ENCODE peak calls at places on chromosomes 12 and 14, in four cellular contexts. One of them, this sample, is unnamed.

GRCh38 chr12:119668315-119668651 is 350 bp downstream of the PRKAB1 start:
- DNase-seq in sigmoid colon: no peak
- DNase-seq in brain microvascular endothelial cell: no peak
- DNase-seq in heart right ventricle: no peak
- DNase-seq in this sample: no peak

GRCh38 chr12:114580306-114580705 is 103.7 kb downstream of the TBX3 start:
- DNase-seq in heart right ventricle: no peak
- DNase-seq in sigmoid colon: no peak
- DNase-seq in brain microvascular endothelial cell: no peak
- DNase-seq in this sample: no peak

GRCh38 chr12:123293178-123293760 is 21.6 kb upstream of the CDK2AP1 start:
- DNase-seq in sigmoid colon: no peak
- DNase-seq in heart right ventricle: no peak
- DNase-seq in brain microvascular endothelial cell: no peak
- DNase-seq in this sample: no peak

GRCh38 chr12:126069549-126070165 is 1004.4 kb downstream of the AACS start:
- DNase-seq in heart right ventricle: no peak
- DNase-seq in brain microvascular endothelial cell: peak; percentile 50
- DNase-seq in sigmoid colon: no peak
- DNase-seq in this sample: no peak

GRCh38 chr12:82740129-82741000 is 53.7 kb downstream of the TMTC2 start:
- DNase-seq in sigmoid colon: no peak
- DNase-seq in brain microvascular endothelial cell: peak; percentile 80
- DNase-seq in heart right ventricle: no peak
- DNase-seq in this sample: no peak

GRCh38 chr14:22838631-22839041 is 2.3 kb downstream of the MMP14 start:
- DNase-seq in sigmoid colon: no peak
- DNase-seq in heart right ventricle: peak; percentile 23
- DNase-seq in brain microvascular endothelial cell: peak; percentile 65
- DNase-seq in this sample: no peak

GRCh38 chr14:63905370-63905769 is 52.6 kb downstream of the SYNE2 start:
- DNase-seq in sigmoid colon: no peak
- DNase-seq in brain microvascular endothelial cell: no peak
- DNase-seq in heart right ventricle: no peak
- DNase-seq in this sample: no peak

GRCh38 chr14:101426466-101426865 is 134.8 kb upstream of the DIO3 start:
- DNase-seq in sigmoid colon: no peak
- DNase-seq in heart right ventricle: no peak
- DNase-seq in brain microvascular endothelial cell: no peak
- DNase-seq in this sample: no peak

GRCh38 chr12:105257321-105257728 is 21.4 kb upstream of the APPL2 start:
- DNase-seq in brain microvascular endothelial cell: peak; percentile 72
- DNase-seq in heart right ventricle: no peak
- DNase-seq in sigmoid colon: no peak
- DNase-seq in this sample: no peak

GRCh38 chr14:80637726-80638619 is 303.6 kb downstream of the CEP128 start:
- DNase-seq in brain microvascular endothelial cell: peak; percentile 35
- DNase-seq in sigmoid colon: no peak
- DNase-seq in heart right ventricle: no peak
- DNase-seq in this sample: no peak

GRCh38 chr12:101671157-101671791 is 26.2 kb upstream of the CHPT1 start:
- DNase-seq in sigmoid colon: no peak
- DNase-seq in brain microvascular endothelial cell: no peak
- DNase-seq in heart right ventricle: no peak
- DNase-seq in this sample: peak; percentile 4

GRCh38 chr12:109347579-109347978 is at the start of gene MYO1H:
- DNase-seq in sigmoid colon: no peak
- DNase-seq in heart right ventricle: no peak
- DNase-seq in brain microvascular endothelial cell: no peak
- DNase-seq in this sample: no peak

GRCh38 chr12:109345428-109345827 is 2.3 kb upstream of the MYO1H start:
- DNase-seq in brain microvascular endothelial cell: no peak
- DNase-seq in heart right ventricle: no peak
- DNase-seq in sigmoid colon: no peak
- DNase-seq in this sample: no peak

DNA sequence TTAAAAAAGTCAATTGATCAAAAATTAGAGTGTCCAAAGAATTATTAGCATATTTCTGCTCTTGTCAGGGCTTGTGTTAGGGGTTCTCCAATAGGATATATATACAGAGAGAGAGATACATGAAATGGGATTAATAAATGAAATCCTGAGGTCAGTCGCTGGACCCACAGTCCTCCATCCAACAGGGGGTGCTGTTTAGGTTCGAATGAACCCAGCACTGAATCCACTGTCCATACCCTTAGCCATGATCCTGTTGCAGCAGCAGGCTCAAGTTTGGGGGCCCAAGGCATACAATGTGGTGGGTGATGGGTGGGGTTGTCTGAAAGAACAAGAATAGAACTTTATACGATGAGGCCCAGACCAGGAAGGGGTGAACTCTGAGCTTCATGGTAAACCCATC is 780 bp upstream of the MYO1H start:
- DNase-seq in brain microvascular endothelial cell: no peak
- DNase-seq in heart right ventricle: no peak
- DNase-seq in sigmoid colon: no peak
- DNase-seq in this sample: no peak
- TF ChIP-seq CTCF in brain microvascular endothelial cell: peak; percentile 11
- TF ChIP-seq CTCF in heart right ventricle: no peak
- TF ChIP-seq CTCF in sigmoid colon: no peak
- TF ChIP-seq CTCF in this sample: no peak

GRCh38 chr12:64549108-64549507 is 61.2 kb upstream of the RASSF3 start:
- DNase-seq in brain microvascular endothelial cell: no peak
- DNase-seq in sigmoid colon: no peak
- DNase-seq in heart right ventricle: no peak
- DNase-seq in this sample: no peak

GRCh38 chr12:64544796-64545382 is 65.4 kb upstream of the RASSF3 start:
- DNase-seq in heart right ventricle: no peak
- DNase-seq in sigmoid colon: no peak
- DNase-seq in brain microvascular endothelial cell: no peak
- DNase-seq in this sample: no peak

DNA sequence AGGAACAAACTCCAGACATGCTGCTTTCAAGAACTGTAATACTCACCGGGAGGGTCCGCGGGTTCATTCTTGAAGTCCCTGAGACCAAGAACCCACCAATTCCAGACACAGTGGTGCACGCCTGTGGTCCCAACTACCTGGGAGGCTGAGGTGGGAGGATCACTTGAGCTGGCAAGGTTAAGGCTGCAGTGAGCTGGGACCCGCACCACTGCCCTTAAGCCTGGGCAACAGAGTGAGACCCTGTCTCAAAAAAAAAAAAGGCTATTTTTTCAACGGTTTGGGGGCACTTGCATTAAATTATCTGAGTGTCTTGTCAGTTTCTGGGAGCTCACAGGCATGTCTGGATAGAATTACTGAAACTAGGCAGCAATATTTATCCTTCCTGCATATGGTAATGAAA is 65.9 kb upstream of the RASSF3 start:
- DNase-seq in sigmoid colon: no peak
- DNase-seq in heart right ventricle: no peak
- DNase-seq in brain microvascular endothelial cell: no peak
- DNase-seq in this sample: no peak
- H3K4me3 ChIP-seq in sigmoid colon: no peak overlapping the region
- H3K4me3 ChIP-seq in heart right ventricle: no peak overlapping the region
- H3K4me3 ChIP-seq in brain microvascular endothelial cell: no peak overlapping the region
- H3K4me3 ChIP-seq in this sample: no peak overlapping the region

GRCh38 chr14:51093371-51094281 is 1.3 kb downstream of the TRIM9 start:
- DNase-seq in sigmoid colon: peak; percentile 70
- DNase-seq in heart right ventricle: no peak
- DNase-seq in brain microvascular endothelial cell: no peak
- DNase-seq in this sample: peak; percentile 30
- H3K27me3 ChIP-seq in sigmoid colon: no peaks in the 10 kb centered on the region
- H3K27me3 ChIP-seq in heart right ventricle: peaks cover 42% of the 10 kb centered on the region
- H3K27me3 ChIP-seq in brain microvascular endothelial cell: peaks cover 10% of the 10 kb centered on the region
- H3K27me3 ChIP-seq in this sample: no peaks in the 10 kb centered on the region

DNA sequence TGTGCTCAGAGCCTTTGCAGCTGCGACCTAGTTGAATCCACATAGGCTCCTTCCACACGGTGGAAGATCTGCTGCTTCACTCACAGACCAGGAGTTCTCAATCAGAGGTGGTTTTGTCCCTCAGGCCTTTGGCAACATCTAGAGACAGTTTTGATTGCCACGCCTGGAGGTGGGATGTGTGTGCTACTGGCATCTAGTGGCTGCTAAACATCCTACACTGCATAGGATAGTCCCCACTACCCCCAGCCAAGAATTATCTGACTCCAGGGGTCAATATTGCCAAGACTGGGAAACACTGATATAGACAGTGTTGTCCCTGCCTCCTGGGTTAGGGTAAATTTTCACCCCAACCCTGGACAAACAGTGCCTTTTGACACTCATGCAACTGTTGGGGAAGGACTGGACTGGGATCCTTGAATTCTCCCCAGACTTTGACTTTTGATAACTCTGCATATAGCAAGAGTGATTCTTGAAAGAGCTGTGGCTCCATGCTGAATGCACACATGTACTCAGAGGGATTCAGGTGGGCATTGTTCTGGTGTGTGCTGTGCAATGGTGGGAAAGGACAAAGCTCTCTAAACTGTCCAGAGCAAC is 39.8 kb downstream of the BAZ2A start:
- DNase-seq in heart right ventricle: no peak
- DNase-seq in sigmoid colon: no peak
- DNase-seq in brain microvascular endothelial cell: peak; percentile 23
- DNase-seq in this sample: no peak
- TF ChIP-seq CTCF in heart right ventricle: no peak
- TF ChIP-seq CTCF in sigmoid colon: no peak
- TF ChIP-seq CTCF in brain microvascular endothelial cell: peak; percentile 73
- TF ChIP-seq CTCF in this sample: no peak

GRCh38 chr12:81078469-81079196 is 754 bp downstream of the ACSS3 start:
- DNase-seq in brain microvascular endothelial cell: peak; percentile 55
- DNase-seq in heart right ventricle: peak; percentile 45
- DNase-seq in sigmoid colon: no peak
- DNase-seq in this sample: no peak
- H3K4me3 ChIP-seq in brain microvascular endothelial cell: peak overlapping the region; percentile 71
- H3K4me3 ChIP-seq in heart right ventricle: peak overlapping the region; percentile 70
- H3K4me3 ChIP-seq in sigmoid colon: peak overlapping the region; percentile 58
- H3K4me3 ChIP-seq in this sample: no peak overlapping the region

GRCh38 chr12:64240781-64241180 is 18.7 kb upstream of the KICS2 start:
- DNase-seq in heart right ventricle: no peak
- DNase-seq in brain microvascular endothelial cell: no peak
- DNase-seq in sigmoid colon: no peak
- DNase-seq in this sample: no peak

DNA sequence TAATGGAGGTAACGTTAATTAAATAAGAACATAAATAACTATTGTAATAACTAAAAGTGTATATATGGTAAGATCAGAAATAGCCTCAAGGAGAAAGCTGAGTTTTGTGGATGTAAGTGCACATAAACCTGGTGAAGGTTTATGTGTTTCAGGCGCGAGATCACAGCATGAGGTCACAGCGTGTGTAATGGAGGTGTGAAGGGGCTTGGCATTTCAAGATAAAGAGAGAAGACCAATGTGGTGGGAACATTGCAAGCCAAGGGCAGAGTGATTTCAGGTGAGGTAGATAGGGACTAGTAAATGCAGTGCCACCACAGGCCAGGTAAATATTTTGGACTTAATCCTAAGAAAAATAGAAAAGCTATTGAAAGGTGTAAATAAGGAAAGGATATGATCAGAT is 21.7 kb upstream of the KICS2 start:
- DNase-seq in heart right ventricle: no peak
- DNase-seq in brain microvascular endothelial cell: no peak
- DNase-seq in sigmoid colon: no peak
- DNase-seq in this sample: no peak
- H3K27me3 ChIP-seq in heart right ventricle: no peaks in the 10 kb centered on the region
- H3K27me3 ChIP-seq in brain microvascular endothelial cell: no peaks in the 10 kb centered on the region
- H3K27me3 ChIP-seq in sigmoid colon: no peaks in the 10 kb centered on the region
- H3K27me3 ChIP-seq in this sample: no peaks in the 10 kb centered on the region

DNA sequence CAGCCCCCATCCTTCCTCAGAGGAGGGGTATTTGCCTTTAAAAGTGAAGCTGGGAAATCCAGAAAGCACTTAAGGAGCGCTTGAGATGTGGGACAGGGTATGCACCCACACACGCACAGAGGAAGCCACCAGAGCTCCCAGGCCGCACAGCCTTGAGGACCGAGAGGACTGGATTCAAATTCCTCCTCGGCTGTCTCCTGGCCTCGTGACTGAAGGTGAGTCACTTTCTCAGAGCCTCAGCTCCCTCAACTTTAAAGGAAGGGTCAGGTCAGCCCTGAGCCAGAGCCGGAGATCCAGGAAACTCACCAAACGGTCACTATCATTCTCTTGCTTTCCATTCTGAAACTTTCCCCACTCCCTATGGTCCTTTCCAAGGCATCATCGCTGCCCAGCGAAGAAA is 37.6 kb downstream of the BCL11B start:
- DNase-seq in sigmoid colon: no peak
- DNase-seq in heart right ventricle: no peak
- DNase-seq in brain microvascular endothelial cell: no peak
- DNase-seq in this sample: no peak
- TF ChIP-seq CTCF in sigmoid colon: no peak
- TF ChIP-seq CTCF in heart right ventricle: no peak
- TF ChIP-seq CTCF in brain microvascular endothelial cell: no peak
- TF ChIP-seq CTCF in this sample: no peak

GRCh38 chr12:43789941-43790340 is 16.2 kb downstream of the TWF1 start:
- DNase-seq in sigmoid colon: no peak
- DNase-seq in brain microvascular endothelial cell: no peak
- DNase-seq in heart right ventricle: peak; percentile 11
- DNase-seq in this sample: no peak

GRCh38 chr12:43786899-43787693 is 19.0 kb downstream of the TWF1 start:
- DNase-seq in heart right ventricle: no peak
- DNase-seq in brain microvascular endothelial cell: no peak
- DNase-seq in sigmoid colon: no peak
- DNase-seq in this sample: no peak
- H3K4me3 ChIP-seq in heart right ventricle: no peak overlapping the region
- H3K4me3 ChIP-seq in brain microvascular endothelial cell: no peak overlapping the region
- H3K4me3 ChIP-seq in sigmoid colon: no peak overlapping the region
- H3K4me3 ChIP-seq in this sample: no peak overlapping the region